ENCODE peak calls at places on chromosome 1, in eight cellular contexts. M is AML-193; G is C1 segment of cervical spinal cord; S is iris pigment epithelial cell; U is mucosa of gallbladder; Q is Peyer's patch; Y is stimulated activated CD4-positive, alpha-beta T cell treated with anti-CD3 and anti-CD28 coated beads, Interleukin-1b, Interleukin-23, amount 100 ng/mL, for 1 hour; X is A549. I is an unnamed sample.

GRCh38 chr1:88549536-88549935 is 134.5 kb upstream of the PKN2 start:
- DNase-seq in Y (no peak), M (no peak), G (no peak), U (no peak), Q (no peak), X (no peak), S (peak; percentile 1), I (no peak)

GRCh38 chr1:184743062-184743756 is 11.4 kb downstream of the EDEM3 start:
- DNase-seq in Y (no peak), M (no peak), G (no peak), U (no peak), S (no peak), Q (no peak), X (no peak), I (no peak)

GRCh38 chr1:151837841-151838490 is 1.7 kb downstream of the C2CD4D start:
- DNase-seq in U (no peak), Y (no peak), G (no peak), X (no peak), M (no peak), S (peak; percentile 21), Q (no peak), I (no peak)

GRCh38 chr1:79885101-79885500 is 878.6 kb upstream of the ADGRL4 start:
- DNase-seq in M (no peak), G (no peak), U (no peak), Y (no peak), S (no peak), Q (no peak), X (no peak), I (no peak)

GRCh38 chr1:221841291-221841982 is 99.5 kb upstream of the DUSP10 start:
- DNase-seq in S (peak; percentile 37), M (no peak), Y (no peak), Q (no peak), X (no peak), G (no peak), U (no peak), I (no peak)

GRCh38 chr1:20621012-20621411 is 12.2 kb upstream of the PINK1 start:
- DNase-seq in G (no peak), S (no peak), Y (no peak), X (no peak), U (no peak), M (no peak), Q (no peak), I (no peak)

GRCh38 chr1:159005676-159006075 is 4.0 kb upstream of the IFI16 start:
- DNase-seq in X (no peak), Q (peak; percentile 78), S (no peak), G (no peak), Y (no peak), U (no peak), M (no peak), I (peak; percentile 54)

GRCh38 chr1:75130865-75131592 is 3.2 kb upstream of the LHX8 start:
- DNase-seq in G (no peak), S (no peak), X (no peak), Y (no peak), U (no peak), Q (no peak), M (no peak), I (no peak)

GRCh38 chr1:11559211-11559970 is 80.4 kb downstream of the DISP3 start:
- DNase-seq in G (no peak), M (no peak), Q (no peak), U (no peak), X (no peak), S (no peak), Y (no peak), I (no peak)

GRCh38 chr1:27664291-27664690 is 7.7 kb downstream of the IFI6 start:
- DNase-seq in Q (no peak), G (no peak), S (no peak), Y (no peak), M (no peak), X (no peak), U (no peak), I (no peak)

GRCh38 chr1:1437033-1437903 is 1.8 kb downstream of the VWA1 start:
- DNase-seq in M (no peak), Q (no peak), G (no peak), Y (no peak), S (no peak), U (no peak), X (no peak), I (no peak)

GRCh38 chr1:166064324-166064926 is 102.4 kb downstream of the FAM78B start:
- DNase-seq in M (no peak), G (no peak), S (no peak), Y (no peak), Q (no peak), U (no peak), X (no peak), I (no peak)

I was measured in GDM1.